ENCODE peak calls at places on chromosomes 4 and X, in six cellular contexts. N is neural progenitor cell, C is heart right ventricle, Q is foreskin fibroblast, Z is prostate gland, F is omental fat pad. I is an unnamed sample.

GRCh38 chr4:83082777-83083176 is 31.8 kb downstream of the PLAC8 start:
- DNase-seq in N (no peak), Z (no peak), Q (no peak), C (no peak), F (no peak), I (no peak)

GRCh38 chr4:185205697-185206342 is 2.0 kb upstream of the CFAP97 start:
- DNase-seq in Z (no peak), Q (no peak), C (no peak), F (no peak), N (no peak), I (no peak)

GRCh38 chr4:38237139-38237538 is 276.9 kb downstream of the PTTG2 start:
- DNase-seq in C (no peak), N (no peak), F (no peak), Z (no peak), Q (peak), I (no peak)

GRCh38 chrX:109751698-109752097 is 18.6 kb upstream of the ACSL4 start:
- DNase-seq in Z (no peak), N (no peak), C (no peak), F (no peak), Q (no peak), I (no peak)

GRCh38 chrX:130444641-130445336 is 43.0 kb downstream of the RBMX2 start:
- DNase-seq in Q (no peak), Z (no peak), C (no peak), N (no peak), F (no peak), I (no peak)

GRCh38 chr4:7075962-7076693 is 8.3 kb upstream of the GRPEL1 start:
- DNase-seq in C (no peak), Z (no peak), N (no peak), F (no peak), Q (no peak), I (no peak)

GRCh38 chr4:80956421-80956820 is 74.1 kb upstream of the BMP3 start:
- DNase-seq in N (no peak), Q (no peak), F (no peak), Z (no peak), C (no peak), I (no peak)

GRCh38 chr4:73899321-73899720 is 30.1 kb downstream of the CXCL1 start:
- DNase-seq in N (no peak), Q (no peak), C (no peak), Z (peak), F (no peak), I (no peak)

GRCh38 chr4:98663226-98664006 is 5.0 kb upstream of the TSPAN5 start:
- DNase-seq in C (no peak), Q (no peak), F (no peak), Z (no peak), N (no peak), I (peak)

GRCh38 chr4:47829438-47829837 is 8.4 kb downstream of the CORIN start:
- DNase-seq in C (no peak), F (no peak), Z (no peak), N (no peak), Q (no peak), I (no peak)

GRCh38 chr4:145804134-145804533 is 124.2 kb downstream of the C4orf51 start:
- DNase-seq in C (no peak), N (no peak), Q (peak), F (no peak), Z (peak), I (no peak)

GRCh38 chr4:127155121-127155520 is 477.6 kb upstream of the INTU start:
- DNase-seq in C (no peak), Z (no peak), N (no peak), F (no peak), Q (no peak), I (no peak)

GRCh38 chr4:39154009-39154408 is 28.3 kb upstream of the WDR19 start:
- DNase-seq in C (no peak), Z (no peak), Q (no peak), F (no peak), N (no peak), I (no peak)

DNA sequence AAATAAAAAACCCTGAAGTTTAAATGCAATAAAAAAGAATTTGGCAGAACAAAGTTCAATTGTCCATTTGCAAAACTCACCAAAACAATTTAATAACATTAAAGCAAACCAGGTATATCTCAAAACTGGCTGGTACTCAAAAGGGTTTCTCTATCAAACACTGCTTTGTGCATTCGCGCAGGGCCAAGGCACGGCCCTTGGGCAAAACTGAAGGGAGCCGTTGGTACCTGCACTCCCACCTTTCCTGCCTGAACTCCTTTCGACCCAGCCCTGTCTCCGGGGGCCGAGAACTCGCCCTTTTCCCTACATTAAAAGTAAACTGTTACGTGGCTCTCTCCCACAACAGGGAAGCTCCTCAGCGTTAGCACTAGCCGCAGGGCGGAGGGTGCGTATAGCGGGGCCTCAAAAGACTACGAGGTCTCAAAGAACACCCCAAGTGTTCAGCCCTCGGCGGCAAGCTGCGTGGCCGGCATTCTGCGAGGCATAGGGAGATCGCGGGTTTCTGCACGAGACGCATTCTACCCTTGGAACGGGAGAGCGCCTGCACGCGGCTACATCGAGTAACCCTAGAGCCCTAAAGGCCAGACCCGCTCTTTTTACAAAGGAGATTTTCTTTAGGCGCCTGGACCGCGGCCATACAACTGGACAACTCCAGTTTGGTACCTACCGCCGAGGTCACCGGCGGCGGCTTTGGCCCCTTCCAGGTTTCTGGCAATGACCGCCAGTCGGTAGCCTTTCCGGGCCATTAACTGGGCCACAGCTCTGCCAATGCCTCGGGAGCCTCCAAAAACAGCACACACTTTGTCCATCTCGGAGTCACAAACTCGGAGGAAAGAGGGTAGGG is 552 bp downstream of the CBR4 start:
- DNase-seq in C (peak), F (peak), Q (peak), Z (peak), N (peak), I (peak)
- TF ChIP-seq CTCF in C (no peak), F (no peak), Q (peak), Z (no peak), N (peak), I (peak)

DNA sequence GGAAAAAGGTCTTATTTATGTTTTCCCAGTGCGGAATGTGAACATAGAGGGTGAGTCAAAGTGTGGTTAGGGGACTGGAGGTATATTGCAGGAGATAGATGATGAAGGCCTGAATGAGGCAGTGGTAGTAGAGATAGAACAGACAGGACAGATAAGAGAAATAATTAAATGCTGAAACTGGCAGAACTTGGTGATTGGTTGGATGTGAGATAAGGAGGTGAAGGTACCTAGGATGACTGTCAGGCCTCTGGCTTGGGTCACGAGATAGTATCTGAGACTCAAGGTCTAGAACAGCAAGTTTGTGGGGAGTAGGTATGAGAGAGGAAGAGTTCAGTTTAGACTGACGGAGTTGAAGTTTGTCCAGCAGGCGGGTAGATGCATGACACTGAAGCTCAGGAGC is 3.5 kb downstream of the MND1 start:
- DNase-seq in C (no peak), Z (no peak), N (no peak), F (no peak), Q (no peak), I (no peak)
- TF ChIP-seq CTCF in C (no peak), Z (no peak), N (no peak), F (no peak), Q (no peak), I (no peak)

GRCh38 chr4:60088803-60089202 is 1111.3 kb upstream of the ADGRL3 start:
- DNase-seq in Z (no peak), F (no peak), Q (no peak), C (no peak), N (no peak), I (no peak)

GRCh38 chr4:60089546-60090273 is 1110.4 kb upstream of the ADGRL3 start:
- DNase-seq in Z (no peak), C (no peak), F (no peak), Q (no peak), N (no peak), I (no peak)
- TF ChIP-seq CTCF in Z (no peak), C (no peak), F (no peak), Q (no peak), N (no peak), I (no peak)

DNA sequence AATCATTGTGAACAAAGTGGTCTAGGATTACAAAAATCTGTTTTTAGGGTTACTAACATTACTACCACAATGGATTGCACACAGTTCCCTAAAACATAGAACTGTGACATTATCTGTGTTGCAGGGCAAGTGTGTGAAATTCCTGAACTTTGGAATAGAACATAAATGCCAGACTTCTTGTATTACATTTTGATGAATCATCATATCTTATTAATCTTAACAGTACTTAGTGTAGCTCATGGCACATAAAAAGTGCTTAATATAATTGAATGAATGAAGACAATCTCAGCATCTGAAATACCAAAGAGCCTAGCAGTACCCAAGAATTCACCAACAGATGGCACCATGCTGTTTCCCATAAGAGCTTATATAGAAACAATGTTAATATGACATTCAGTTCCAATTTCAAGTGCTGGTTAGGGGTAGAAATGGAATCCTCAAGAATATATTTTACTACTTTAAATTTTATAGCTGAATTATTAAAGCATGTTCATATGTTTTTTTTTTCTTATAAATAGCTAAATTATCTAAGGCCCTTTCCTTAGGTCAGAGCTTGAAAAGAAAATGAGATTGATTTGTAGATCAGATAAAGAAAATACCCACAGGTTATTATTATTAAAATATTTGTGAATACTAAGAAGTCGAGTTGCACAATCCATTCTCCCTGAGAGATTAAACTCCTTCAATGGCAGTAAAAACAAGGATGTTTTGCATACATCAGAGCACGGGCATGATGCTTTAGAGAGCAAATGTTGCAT is 25.8 kb upstream of the SHISA3 start:
- DNase-seq in C (no peak), F (no peak), Z (no peak), N (peak), Q (no peak), I (no peak)
- TF ChIP-seq CTCF in C (peak), F (no peak), Z (no peak), N (peak), Q (peak), I (peak)

GRCh38 chr4:152321923-152322322 is 214.0 kb downstream of the FBXW7 start:
- DNase-seq in N (no peak), Z (no peak), F (no peak), Q (no peak), C (no peak), I (no peak)
- TF ChIP-seq CTCF in N (no peak), Z (no peak), F (no peak), Q (no peak), C (no peak), I (peak)